ENCODE peak calls at places on chromosomes 12 and 14, in eight cellular contexts. One of them, this sample, is unnamed.

GRCh38 chr12:125029756-125030358 is 35.4 kb upstream of the AACS start:
- DNase-seq in hypothalamus: no peak
- DNase-seq in activated B cell treated with CpG ODN at 0.5 μM for 24 hours: no peak
- DNase-seq in spleen: no peak
- DNase-seq in cardiac fibroblast: peak
- DNase-seq in stimulated activated CD8-positive, alpha-beta memory T cell treated with anti-CD3 and anti-CD28 coated beads, Interleukin-12 subunit alpha, Interleukin-12 subunit beta, amount 100 ng/mL, for 1 hour: no peak
- DNase-seq in esophagus squamous epithelium: no peak
- DNase-seq in NCI-H146: no peak
- DNase-seq in this sample: no peak

GRCh38 chr14:91294153-91294552 is 49.6 kb upstream of the GPR68 start:
- DNase-seq in hypothalamus: no peak
- DNase-seq in activated B cell treated with CpG ODN at 0.5 μM for 24 hours: no peak
- DNase-seq in spleen: no peak
- DNase-seq in cardiac fibroblast: peak
- DNase-seq in stimulated activated CD8-positive, alpha-beta memory T cell treated with anti-CD3 and anti-CD28 coated beads, Interleukin-12 subunit alpha, Interleukin-12 subunit beta, amount 100 ng/mL, for 1 hour: no peak
- DNase-seq in esophagus squamous epithelium: no peak
- DNase-seq in NCI-H146: no peak
- DNase-seq in this sample: no peak

GRCh38 chr12:131615316-131616053 is 95.4 kb upstream of the SFSWAP start:
- DNase-seq in hypothalamus: no peak
- DNase-seq in activated B cell treated with CpG ODN at 0.5 μM for 24 hours: no peak
- DNase-seq in spleen: peak
- DNase-seq in cardiac fibroblast: no peak
- DNase-seq in stimulated activated CD8-positive, alpha-beta memory T cell treated with anti-CD3 and anti-CD28 coated beads, Interleukin-12 subunit alpha, Interleukin-12 subunit beta, amount 100 ng/mL, for 1 hour: no peak
- DNase-seq in esophagus squamous epithelium: no peak
- DNase-seq in NCI-H146: no peak
- DNase-seq in this sample: no peak

GRCh38 chr14:58367296-58367695 is 28.4 kb upstream of the TOMM20L start:
- DNase-seq in hypothalamus: no peak
- DNase-seq in activated B cell treated with CpG ODN at 0.5 μM for 24 hours: no peak
- DNase-seq in spleen: no peak
- DNase-seq in cardiac fibroblast: no peak
- DNase-seq in stimulated activated CD8-positive, alpha-beta memory T cell treated with anti-CD3 and anti-CD28 coated beads, Interleukin-12 subunit alpha, Interleukin-12 subunit beta, amount 100 ng/mL, for 1 hour: no peak
- DNase-seq in esophagus squamous epithelium: no peak
- DNase-seq in NCI-H146: no peak
- DNase-seq in this sample: no peak

GRCh38 chr12:118404876-118405521 is 28.6 kb downstream of the SUDS3 start:
- DNase-seq in hypothalamus: peak
- DNase-seq in activated B cell treated with CpG ODN at 0.5 μM for 24 hours: no peak
- DNase-seq in spleen: no peak
- DNase-seq in cardiac fibroblast: peak
- DNase-seq in stimulated activated CD8-positive, alpha-beta memory T cell treated with anti-CD3 and anti-CD28 coated beads, Interleukin-12 subunit alpha, Interleukin-12 subunit beta, amount 100 ng/mL, for 1 hour: peak
- DNase-seq in esophagus squamous epithelium: no peak
- DNase-seq in NCI-H146: peak
- DNase-seq in this sample: peak

GRCh38 chr14:32821989-32822653 is 116.6 kb upstream of the NPAS3 start:
- DNase-seq in hypothalamus: no peak
- DNase-seq in activated B cell treated with CpG ODN at 0.5 μM for 24 hours: no peak
- DNase-seq in spleen: no peak
- DNase-seq in cardiac fibroblast: peak
- DNase-seq in stimulated activated CD8-positive, alpha-beta memory T cell treated with anti-CD3 and anti-CD28 coated beads, Interleukin-12 subunit alpha, Interleukin-12 subunit beta, amount 100 ng/mL, for 1 hour: no peak
- DNase-seq in esophagus squamous epithelium: no peak
- DNase-seq in NCI-H146: no peak
- DNase-seq in this sample: no peak

GRCh38 chr12:89492883-89493282 is 31.7 kb downstream of the GALNT4 start:
- DNase-seq in hypothalamus: no peak
- DNase-seq in activated B cell treated with CpG ODN at 0.5 μM for 24 hours: no peak
- DNase-seq in spleen: no peak
- DNase-seq in cardiac fibroblast: no peak
- DNase-seq in stimulated activated CD8-positive, alpha-beta memory T cell treated with anti-CD3 and anti-CD28 coated beads, Interleukin-12 subunit alpha, Interleukin-12 subunit beta, amount 100 ng/mL, for 1 hour: no peak
- DNase-seq in esophagus squamous epithelium: no peak
- DNase-seq in NCI-H146: no peak
- DNase-seq in this sample: no peak

GRCh38 chr14:25308244-25308643 is 258.3 kb upstream of the STXBP6 start:
- DNase-seq in hypothalamus: no peak
- DNase-seq in activated B cell treated with CpG ODN at 0.5 μM for 24 hours: no peak
- DNase-seq in spleen: no peak
- DNase-seq in cardiac fibroblast: no peak
- DNase-seq in stimulated activated CD8-positive, alpha-beta memory T cell treated with anti-CD3 and anti-CD28 coated beads, Interleukin-12 subunit alpha, Interleukin-12 subunit beta, amount 100 ng/mL, for 1 hour: no peak
- DNase-seq in esophagus squamous epithelium: no peak
- DNase-seq in NCI-H146: no peak
- DNase-seq in this sample: no peak

GRCh38 chr14:89673499-89674225 is 256.6 kb upstream of the FOXN3 start:
- DNase-seq in hypothalamus: no peak
- DNase-seq in activated B cell treated with CpG ODN at 0.5 μM for 24 hours: no peak
- DNase-seq in spleen: no peak
- DNase-seq in cardiac fibroblast: peak
- DNase-seq in stimulated activated CD8-positive, alpha-beta memory T cell treated with anti-CD3 and anti-CD28 coated beads, Interleukin-12 subunit alpha, Interleukin-12 subunit beta, amount 100 ng/mL, for 1 hour: no peak
- DNase-seq in esophagus squamous epithelium: no peak
- DNase-seq in NCI-H146: no peak
- DNase-seq in this sample: no peak

GRCh38 chr12:123634142-123634561 is 523 bp downstream of the GTF2H3 start:
- DNase-seq in hypothalamus: no peak
- DNase-seq in activated B cell treated with CpG ODN at 0.5 μM for 24 hours: no peak
- DNase-seq in spleen: no peak
- DNase-seq in cardiac fibroblast: no peak
- DNase-seq in stimulated activated CD8-positive, alpha-beta memory T cell treated with anti-CD3 and anti-CD28 coated beads, Interleukin-12 subunit alpha, Interleukin-12 subunit beta, amount 100 ng/mL, for 1 hour: no peak
- DNase-seq in esophagus squamous epithelium: no peak
- DNase-seq in NCI-H146: no peak
- DNase-seq in this sample: no peak

GRCh38 chr14:76056128-76056527 is 70.6 kb downstream of the IFT43 start:
- DNase-seq in hypothalamus: no peak
- DNase-seq in activated B cell treated with CpG ODN at 0.5 μM for 24 hours: no peak
- DNase-seq in spleen: no peak
- DNase-seq in cardiac fibroblast: peak
- DNase-seq in stimulated activated CD8-positive, alpha-beta memory T cell treated with anti-CD3 and anti-CD28 coated beads, Interleukin-12 subunit alpha, Interleukin-12 subunit beta, amount 100 ng/mL, for 1 hour: no peak
- DNase-seq in esophagus squamous epithelium: no peak
- DNase-seq in NCI-H146: no peak
- DNase-seq in this sample: no peak

This sample was measured in NCI-H748 treated with DMSO at 0.1 percent for 48 hours.